ENCODE peak calls at places on chromosomes 11 and 22, in nine cellular contexts. W, L, D, G, N, R, S, H and J are unnamed samples.

GRCh38 chr11:112280268-112281126 is 19.8 kb upstream of the PLET1 start:
- DNase-seq in W (peak; percentile 74), L (peak; percentile 87), D (peak; percentile 61), G (peak; percentile 82), N (peak; percentile 33), R (peak; percentile 83), S (peak; percentile 82), H (peak; percentile 87), J (no peak)

GRCh38 chr22:48490513-48491411 is 1336.9 kb downstream of the BRD1 start:
- DNase-seq in W (no peak), L (no peak), D (no peak), G (no peak), N (no peak), R (no peak), S (peak; percentile 54), H (no peak), J (peak; percentile 61)

GRCh38 chr11:68825603-68826002 is 16.1 kb downstream of the CPT1A start:
- DNase-seq in W (no peak), L (no peak), D (no peak), G (no peak), N (no peak), R (peak; percentile 66), S (no peak), H (no peak), J (no peak)

GRCh38 chr22:26360169-26360885 is 68.7 kb upstream of the ASPHD2 start:
- DNase-seq in W (peak; percentile 67), L (peak; percentile 79), D (no peak), G (peak; percentile 79), N (peak; percentile 39), R (peak; percentile 68), S (peak; percentile 73), H (peak; percentile 81), J (no peak)

GRCh38 chr11:13850256-13851010 is 112.1 kb upstream of the SPON1 start:
- DNase-seq in W (no peak), L (no peak), D (no peak), G (no peak), N (no peak), R (no peak), S (no peak), H (no peak), J (no peak)

GRCh38 chr11:72758304-72758689 is 6.1 kb upstream of the ARAP1 start:
- DNase-seq in W (peak; percentile 23), L (peak; percentile 48), D (no peak), G (peak; percentile 89), N (no peak), R (no peak), S (no peak), H (no peak), J (no peak)

GRCh38 chr11:68051191-68052136 is 12.6 kb downstream of the TCIRG1 start:
- DNase-seq in W (no peak), L (no peak), D (no peak), G (no peak), N (no peak), R (no peak), S (peak; percentile 63), H (no peak), J (no peak)

GRCh38 chr11:120815260-120816100 is 208.4 kb upstream of the TBCEL start:
- DNase-seq in W (no peak), L (no peak), D (no peak), G (no peak), N (no peak), R (no peak), S (no peak), H (no peak), J (peak; percentile 87)

GRCh38 chr22:25840162-25840561 is 98.2 kb downstream of the MYO18B start:
- DNase-seq in W (no peak), L (no peak), D (no peak), G (no peak), N (no peak), R (no peak), S (no peak), H (no peak), J (no peak)

GRCh38 chr11:63985812-63986155 is 454 bp upstream of the OTUB1 start:
- DNase-seq in W (no peak), L (no peak), D (no peak), G (no peak), N (no peak), R (no peak), S (no peak), H (no peak), J (no peak)

GRCh38 chr22:35630387-35630793 is 13.3 kb upstream of the MB start:
- DNase-seq in W (peak; percentile 14), L (peak; percentile 37), D (no peak), G (peak; percentile 45), N (no peak), R (no peak), S (peak; percentile 67), H (peak; percentile 45), J (peak; percentile 40)

GRCh38 chr11:8373519-8374432 is 110.1 kb upstream of the LMO1 start:
- DNase-seq in W (no peak), L (no peak), D (no peak), G (no peak), N (no peak), R (no peak), S (peak; percentile 24), H (no peak), J (peak; percentile 65)

GRCh38 chr11:122105009-122105828 is 10.8 kb downstream of the BLID start:
- DNase-seq in W (no peak), L (peak; percentile 61), D (no peak), G (no peak), N (no peak), R (no peak), S (no peak), H (no peak), J (no peak)

GRCh38 chr11:862704-863388 is 20.2 kb downstream of the TSPAN4 start:
- DNase-seq in W (no peak), L (no peak), D (no peak), G (no peak), N (no peak), R (no peak), S (no peak), H (no peak), J (no peak)

GRCh38 chr11:131281316-131281715 is 89.1 kb upstream of the NTM start:
- DNase-seq in W (no peak), L (no peak), D (no peak), G (no peak), N (no peak), R (no peak), S (no peak), H (no peak), J (no peak)

GRCh38 chr11:783581-784015 is 6.3 kb downstream of the CEND1 start:
- DNase-seq in W (peak; percentile 81), L (peak; percentile 77), D (no peak), G (peak; percentile 85), N (peak; percentile 87), R (peak; percentile 90), S (peak; percentile 86), H (peak; percentile 93), J (no peak)

GRCh38 chr11:65573391-65574146 is 1.2 kb downstream of the FAM89B start:
- DNase-seq in W (peak; percentile 58), L (no peak), D (no peak), G (no peak), N (no peak), R (peak; percentile 47), S (peak; percentile 83), H (no peak), J (no peak)

GRCh38 chr11:31500560-31500959 is 8.9 kb downstream of the IMMP1L start:
- DNase-seq in W (no peak), L (peak; percentile 62), D (no peak), G (no peak), N (no peak), R (no peak), S (no peak), H (peak; percentile 16), J (no peak)

GRCh38 chr11:11728371-11728770 is 106.6 kb upstream of the GALNT18 start:
- DNase-seq in W (no peak), L (no peak), D (no peak), G (no peak), N (no peak), R (no peak), S (no peak), H (no peak), J (no peak)

GRCh38 chr11:119705362-119705761 is 23.6 kb downstream of the NECTIN1 start:
- DNase-seq in W (no peak), L (no peak), D (no peak), G (no peak), N (no peak), R (no peak), S (no peak), H (no peak), J (no peak)

GRCh38 chr11:119706029-119706428 is 23.0 kb downstream of the NECTIN1 start:
- DNase-seq in W (no peak), L (no peak), D (no peak), G (no peak), N (no peak), R (no peak), S (no peak), H (no peak), J (no peak)

GRCh38 chr11:119704849-119705248 is 24.2 kb downstream of the NECTIN1 start:
- DNase-seq in W (no peak), L (no peak), D (no peak), G (no peak), N (no peak), R (no peak), S (no peak), H (no peak), J (no peak)

GRCh38 chr11:119709171-119709570 is 19.8 kb downstream of the NECTIN1 start:
- DNase-seq in W (no peak), L (no peak), D (no peak), G (no peak), N (no peak), R (no peak), S (no peak), H (no peak), J (no peak)

GRCh38 chr11:119706887-119707286 is 22.1 kb downstream of the NECTIN1 start:
- DNase-seq in W (no peak), L (no peak), D (no peak), G (no peak), N (no peak), R (no peak), S (no peak), H (no peak), J (no peak)
- TF ChIP-seq CTCF in W (no peak), L (peak; percentile 31), D (no peak), G (peak; percentile 35), N (no peak), R (no peak), S (no peak), H (no peak), J (peak; percentile 37)

GRCh38 chr11:46671958-46672315 is 28.5 kb downstream of the ARHGAP1 start:
- DNase-seq in W (no peak), L (no peak), D (no peak), G (no peak), N (no peak), R (no peak), S (peak; percentile 40), H (no peak), J (no peak)
- TF ChIP-seq CTCF in W (no peak), L (no peak), D (no peak), G (no peak), N (no peak), R (no peak), S (no peak), H (no peak), J (no peak)

GRCh38 chr11:59182457-59183151 is 10.7 kb downstream of the DTX4 start:
- DNase-seq in W (no peak), L (no peak), D (no peak), G (no peak), N (no peak), R (peak; percentile 53), S (no peak), H (no peak), J (no peak)
- TF ChIP-seq CTCF in W (no peak), L (peak; percentile 19), D (peak; percentile 18), G (peak; percentile 29), N (no peak), R (peak; percentile 27), S (no peak), H (peak; percentile 21), J (peak; percentile 30)

GRCh38 chr22:33013051-33013450 is 45.1 kb downstream of the SYN3 start:
- DNase-seq in W (no peak), L (no peak), D (no peak), G (no peak), N (no peak), R (no peak), S (no peak), H (no peak), J (no peak)
- TF ChIP-seq CTCF in W (no peak), L (no peak), D (no peak), G (no peak), N (no peak), R (no peak), S (no peak), H (no peak), J (peak; percentile 13)